ENCODE peak calls at places on chromosome 15, in nine cellular contexts. L is breast epithelium; D is NCI-H2081; A is stimulated activated effector memory CD8-positive, alpha-beta T cell treated with anti-CD3 and anti-CD28 coated beads, Interleukin-12 subunit alpha, Interleukin-12 subunit beta, amount 100 ng/mL, for 72 hours; S is effector memory CD8-positive, alpha-beta T cell; Z is stimulated activated CD4-positive, alpha-beta T cell treated with anti-CD3 and anti-CD28 coated beads, TNF-alpha, amount 100 ng/mL, for 4 hours; W is NB4; R is T-helper 2 cell; I is heart left ventricle. H is an unnamed sample.

GRCh38 chr15:89122532-89123525 is 34.6 kb downstream of the ABHD2 start:
- DNase-seq in L (no peak), D (peak; percentile 23), A (no peak), S (no peak), Z (no peak), W (no peak), R (no peak), I (no peak), H (no peak)

GRCh38 chr15:91407237-91407889 is 307.3 kb downstream of the SV2B start:
- DNase-seq in L (no peak), D (no peak), A (no peak), S (no peak), Z (no peak), W (no peak), R (no peak), I (peak; percentile 49), H (no peak)

GRCh38 chr15:35618260-35619188 is 72.6 kb upstream of the DPH6 start:
- DNase-seq in L (no peak), D (no peak), A (no peak), S (no peak), Z (no peak), W (no peak), R (no peak), I (no peak), H (no peak)

GRCh38 chr15:77030042-77030927 is 35.4 kb downstream of the PSTPIP1 start:
- DNase-seq in L (no peak), D (no peak), A (no peak), S (no peak), Z (no peak), W (peak; percentile 55), R (no peak), I (peak; percentile 24), H (no peak)

GRCh38 chr15:31440754-31441298 is 114.2 kb downstream of the KLF13 start:
- DNase-seq in L (no peak), D (no peak), A (peak; percentile 71), S (no peak), Z (no peak), W (no peak), R (no peak), I (peak; percentile 83), H (peak; percentile 59)

GRCh38 chr15:91126080-91126479 is 26.0 kb downstream of the SV2B start:
- DNase-seq in L (no peak), D (no peak), A (no peak), S (no peak), Z (no peak), W (no peak), R (no peak), I (no peak), H (no peak)

GRCh38 chr15:77497108-77497737 is 76.5 kb downstream of the HMG20A start:
- DNase-seq in L (peak; percentile 69), D (peak; percentile 51), A (no peak), S (no peak), Z (no peak), W (no peak), R (no peak), I (peak; percentile 94), H (no peak)

GRCh38 chr15:57090460-57090859 is 172.0 kb downstream of the TCF12 start:
- DNase-seq in L (no peak), D (peak; percentile 43), A (no peak), S (no peak), Z (no peak), W (no peak), R (no peak), I (no peak), H (no peak)

GRCh38 chr15:73688455-73688854 is 4.3 kb downstream of the CD276 start:
- DNase-seq in L (no peak), D (no peak), A (no peak), S (no peak), Z (no peak), W (no peak), R (no peak), I (no peak), H (no peak)

GRCh38 chr15:89444855-89445254 is 51.5 kb downstream of the RHCG start:
- DNase-seq in L (no peak), D (no peak), A (no peak), S (no peak), Z (no peak), W (no peak), R (no peak), I (no peak), H (no peak)

GRCh38 chr15:91919014-91919534 is 65.6 kb downstream of the SLCO3A1 start:
- DNase-seq in L (no peak), D (peak; percentile 22), A (no peak), S (no peak), Z (no peak), W (no peak), R (no peak), I (peak; percentile 82), H (no peak)

GRCh38 chr15:62241135-62241770 is 76.2 kb upstream of the C2CD4B start:
- DNase-seq in L (no peak), D (no peak), A (no peak), S (no peak), Z (no peak), W (peak; percentile 7), R (no peak), I (no peak), H (no peak)

GRCh38 chr15:35546581-35547381 is 816 bp upstream of the DPH6 start:
- DNase-seq in L (no peak), D (no peak), A (no peak), S (no peak), Z (peak; percentile 6), W (no peak), R (no peak), I (peak; percentile 37), H (no peak)

GRCh38 chr15:101657968-101658784 is 6.0 kb upstream of the TM2D3 start:
- DNase-seq in L (no peak), D (peak; percentile 72), A (no peak), S (no peak), Z (no peak), W (no peak), R (no peak), I (peak; percentile 69), H (no peak)

GRCh38 chr15:96860746-96861145 is 530.2 kb downstream of the NR2F2 start:
- DNase-seq in L (no peak), D (no peak), A (no peak), S (no peak), Z (no peak), W (no peak), R (no peak), I (no peak), H (no peak)

GRCh38 chr15:97522362-97522761 is 438.1 kb upstream of the ARRDC4 start:
- DNase-seq in L (no peak), D (no peak), A (no peak), S (no peak), Z (no peak), W (no peak), R (no peak), I (peak; percentile 46), H (no peak)

GRCh38 chr15:70559223-70559823 is 204.0 kb downstream of the UACA start:
- DNase-seq in L (no peak), D (no peak), A (no peak), S (peak; percentile 61), Z (no peak), W (peak; percentile 83), R (peak; percentile 64), I (peak; percentile 43), H (no peak)

GRCh38 chr15:59372352-59373211 is at the start of gene MYO1E:
- DNase-seq in L (peak; percentile 83), D (peak; percentile 82), A (peak; percentile 65), S (peak; percentile 6), Z (peak; percentile 4), W (peak; percentile 55), R (peak; percentile 0), I (peak; percentile 91), H (no peak)

GRCh38 chr15:58501006-58501405 is 69.2 kb downstream of the LIPC start:
- DNase-seq in L (no peak), D (no peak), A (no peak), S (no peak), Z (no peak), W (no peak), R (no peak), I (no peak), H (no peak)

GRCh38 chr15:42065008-42065407 is 29.4 kb downstream of the PLA2G4D start:
- DNase-seq in L (no peak), D (no peak), A (no peak), S (no peak), Z (no peak), W (no peak), R (no peak), I (no peak), H (no peak)

GRCh38 chr15:87293016-87293415 is 963.5 kb downstream of the NTRK3 start:
- DNase-seq in L (no peak), D (no peak), A (no peak), S (no peak), Z (no peak), W (no peak), R (no peak), I (no peak), H (no peak)

GRCh38 chr15:85327820-85328219 is 52.6 kb upstream of the AKAP13 start:
- DNase-seq in L (no peak), D (no peak), A (no peak), S (no peak), Z (no peak), W (no peak), R (no peak), I (no peak), H (no peak)

GRCh38 chr15:66411190-66411589 is 24.5 kb downstream of the MAP2K1 start:
- DNase-seq in L (no peak), D (no peak), A (no peak), S (no peak), Z (no peak), W (peak; percentile 72), R (no peak), I (no peak), H (no peak)

GRCh38 chr15:101027273-101027901 is 108.2 kb downstream of the LRRK1 start:
- DNase-seq in L (no peak), D (no peak), A (peak; percentile 41), S (no peak), Z (no peak), W (no peak), R (no peak), I (peak; percentile 22), H (no peak)

GRCh38 chr15:101429646-101430045 is 59.9 kb downstream of the PCSK6 start:
- DNase-seq in L (no peak), D (no peak), A (no peak), S (no peak), Z (no peak), W (no peak), R (no peak), I (no peak), H (no peak)

GRCh38 chr15:70643783-70644125 is 119.6 kb downstream of the UACA start:
- DNase-seq in L (no peak), D (no peak), A (no peak), S (no peak), Z (no peak), W (no peak), R (no peak), I (no peak), H (no peak)

GRCh38 chr15:90829942-90830440 is 38.4 kb upstream of the FURIN start:
- DNase-seq in L (no peak), D (no peak), A (peak; percentile 90), S (peak; percentile 38), Z (no peak), W (peak; percentile 79), R (peak; percentile 66), I (no peak), H (no peak)

GRCh38 chr15:101127503-101128076 is 124.3 kb downstream of the CHSY1 start:
- DNase-seq in L (peak; percentile 60), D (peak; percentile 67), A (peak; percentile 83), S (peak; percentile 25), Z (peak; percentile 30), W (peak; percentile 85), R (peak; percentile 7), I (peak; percentile 86), H (peak; percentile 66)

GRCh38 chr15:36544518-36545383 is 34.7 kb upstream of the CDIN1 start:
- DNase-seq in L (no peak), D (no peak), A (no peak), S (no peak), Z (no peak), W (no peak), R (no peak), I (no peak), H (no peak)

GRCh38 chr15:83626171-83626802 is 27.6 kb upstream of the ADAMTSL3 start:
- DNase-seq in L (no peak), D (no peak), A (no peak), S (no peak), Z (no peak), W (no peak), R (no peak), I (no peak), H (no peak)

GRCh38 chr15:59687831-59688230 is 1.3 kb downstream of the BNIP2 start:
- DNase-seq in L (no peak), D (no peak), A (no peak), S (no peak), Z (no peak), W (peak; percentile 68), R (peak; percentile 26), I (no peak), H (peak; percentile 18)